ENCODE peak calls at places on chromosomes 4 and X, in seven cellular contexts. U, K, V, L, A, Z and B are unnamed samples.

GRCh38 chrX:24495700-24496099 is 30.6 kb downstream of the PDK3 start:
- DNase-seq in U (no peak), K (no peak), V (no peak), L (no peak), A (no peak), Z (no peak), B (no peak)

GRCh38 chr4:14865804-14866203 is 136.5 kb upstream of the CPEB2 start:
- DNase-seq in U (no peak), K (no peak), V (no peak), L (no peak), A (no peak), Z (no peak), B (no peak)

GRCh38 chrX:115898382-115899001 is 272.1 kb upstream of the AGTR2 start:
- DNase-seq in U (no peak), K (no peak), V (peak), L (no peak), A (peak), Z (peak), B (peak)

GRCh38 chr4:41169256-41169655 is 45.1 kb downstream of the APBB2 start:
- DNase-seq in U (no peak), K (no peak), V (no peak), L (no peak), A (no peak), Z (peak), B (no peak)

GRCh38 chr4:99062120-99062519 is 26.5 kb downstream of the ADH5 start:
- DNase-seq in U (no peak), K (no peak), V (no peak), L (peak), A (no peak), Z (no peak), B (no peak)

GRCh38 chr4:153639556-153640475 is 44.3 kb upstream of the TLR2 start:
- DNase-seq in U (no peak), K (no peak), V (no peak), L (no peak), A (no peak), Z (no peak), B (no peak)

GRCh38 chr4:27692098-27692679 is 831.5 kb downstream of the STIM2 start:
- DNase-seq in U (no peak), K (no peak), V (no peak), L (no peak), A (peak), Z (no peak), B (no peak)

GRCh38 chr4:118353452-118353851 is 649 bp upstream of the PRSS12 start:
- DNase-seq in U (peak), K (no peak), V (no peak), L (no peak), A (peak), Z (no peak), B (no peak)

GRCh38 chr4:72701987-72702819 is 133.2 kb upstream of the ADAMTS3 start:
- DNase-seq in U (peak), K (no peak), V (peak), L (peak), A (peak), Z (peak), B (no peak)

GRCh38 chrX:34918856-34919255 is 23.7 kb upstream of the FAM47B start:
- DNase-seq in U (peak), K (no peak), V (no peak), L (no peak), A (peak), Z (no peak), B (no peak)

GRCh38 chr4:93147524-93148212 is 680.9 kb upstream of the ATOH1 start:
- DNase-seq in U (no peak), K (no peak), V (no peak), L (no peak), A (peak), Z (peak), B (no peak)

GRCh38 chr4:174582463-174582862 is 60.2 kb upstream of the HPGD start:
- DNase-seq in U (no peak), K (no peak), V (no peak), L (no peak), A (no peak), Z (no peak), B (no peak)

GRCh38 chr4:149746281-149746680 is 69.4 kb downstream of the IQCM start:
- DNase-seq in U (no peak), K (no peak), V (no peak), L (no peak), A (no peak), Z (no peak), B (no peak)

GRCh38 chr4:153207561-153207960 is 3.3 kb downstream of the TRIM2 start:
- DNase-seq in U (peak), K (no peak), V (no peak), L (peak), A (peak), Z (no peak), B (no peak)

GRCh38 chr4:39106011-39106410 is 44.0 kb downstream of the KLHL5 start:
- DNase-seq in U (no peak), K (no peak), V (no peak), L (no peak), A (no peak), Z (no peak), B (no peak)

GRCh38 chr4:65600656-65601055 is 69.6 kb downstream of the EPHA5 start:
- DNase-seq in U (no peak), K (no peak), V (no peak), L (no peak), A (no peak), Z (no peak), B (no peak)

GRCh38 chr4:173990879-173991231 is 292.6 kb downstream of the FBXO8 start:
- DNase-seq in U (no peak), K (no peak), V (no peak), L (peak), A (no peak), Z (no peak), B (no peak)